ENCODE peak calls at places on chromosome 14, in five cellular contexts. One of them, this sample, is unnamed.

GRCh38 chr14:68789002-68789797 is 3.7 kb downstream of the ZFP36L1 start:
- DNase-seq in CD8-positive, alpha-beta memory T cell: peak
- DNase-seq in substantia nigra: peak
- DNase-seq in cardiac fibroblast: peak
- DNase-seq in RKO: peak
- DNase-seq in this sample: peak

GRCh38 chr14:102683399-102684275 is 91.2 kb downstream of the RCOR1 start:
- DNase-seq in substantia nigra: no peak
- DNase-seq in CD8-positive, alpha-beta memory T cell: no peak
- DNase-seq in cardiac fibroblast: no peak
- DNase-seq in RKO: no peak
- DNase-seq in this sample: no peak

GRCh38 chr14:55373784-55374725 is 37.6 kb downstream of the ATG14 start:
- DNase-seq in CD8-positive, alpha-beta memory T cell: no peak
- DNase-seq in substantia nigra: no peak
- DNase-seq in RKO: peak
- DNase-seq in cardiac fibroblast: peak
- DNase-seq in this sample: peak

GRCh38 chr14:72711936-72712335 is 182.0 kb downstream of the DPF3 start:
- DNase-seq in RKO: no peak
- DNase-seq in CD8-positive, alpha-beta memory T cell: no peak
- DNase-seq in cardiac fibroblast: no peak
- DNase-seq in substantia nigra: no peak
- DNase-seq in this sample: no peak

GRCh38 chr14:76995279-76996035 is 33.1 kb downstream of the IRF2BPL start:
- DNase-seq in substantia nigra: no peak
- DNase-seq in CD8-positive, alpha-beta memory T cell: no peak
- DNase-seq in RKO: no peak
- DNase-seq in cardiac fibroblast: no peak
- DNase-seq in this sample: no peak

GRCh38 chr14:92470215-92470614 is 43.4 kb upstream of the RIN3 start:
- DNase-seq in CD8-positive, alpha-beta memory T cell: no peak
- DNase-seq in RKO: no peak
- DNase-seq in substantia nigra: no peak
- DNase-seq in cardiac fibroblast: no peak
- DNase-seq in this sample: no peak

GRCh38 chr14:71554323-71554722 is 377.9 kb upstream of the RGS6 start:
- DNase-seq in substantia nigra: no peak
- DNase-seq in CD8-positive, alpha-beta memory T cell: no peak
- DNase-seq in cardiac fibroblast: no peak
- DNase-seq in RKO: no peak
- DNase-seq in this sample: no peak

GRCh38 chr14:105387530-105387922 is 10.8 kb upstream of the TEX22 start:
- DNase-seq in CD8-positive, alpha-beta memory T cell: no peak
- DNase-seq in RKO: no peak
- DNase-seq in substantia nigra: no peak
- DNase-seq in cardiac fibroblast: no peak
- DNase-seq in this sample: no peak

GRCh38 chr14:21534576-21534975 is 8.4 kb upstream of the SALL2 start:
- DNase-seq in substantia nigra: no peak
- DNase-seq in cardiac fibroblast: no peak
- DNase-seq in CD8-positive, alpha-beta memory T cell: no peak
- DNase-seq in RKO: no peak
- DNase-seq in this sample: no peak

GRCh38 chr14:78143489-78144145 is 26.6 kb upstream of the NRXN3 start:
- DNase-seq in cardiac fibroblast: no peak
- DNase-seq in RKO: peak
- DNase-seq in CD8-positive, alpha-beta memory T cell: no peak
- DNase-seq in substantia nigra: no peak
- DNase-seq in this sample: no peak

GRCh38 chr14:73325630-73326299 is 88.5 kb downstream of the PAPLN start:
- DNase-seq in substantia nigra: no peak
- DNase-seq in cardiac fibroblast: no peak
- DNase-seq in CD8-positive, alpha-beta memory T cell: no peak
- DNase-seq in RKO: no peak
- DNase-seq in this sample: no peak

GRCh38 chr14:96501383-96501745 is 818 bp upstream of the PAPOLA start:
- DNase-seq in RKO: no peak
- DNase-seq in cardiac fibroblast: no peak
- DNase-seq in CD8-positive, alpha-beta memory T cell: no peak
- DNase-seq in substantia nigra: no peak
- DNase-seq in this sample: no peak

GRCh38 chr14:32087173-32087861 is 10.2 kb downstream of the ARHGAP5 start:
- DNase-seq in CD8-positive, alpha-beta memory T cell: no peak
- DNase-seq in cardiac fibroblast: no peak
- DNase-seq in RKO: peak
- DNase-seq in substantia nigra: no peak
- DNase-seq in this sample: no peak

GRCh38 chr14:52077261-52077984 is 8.6 kb upstream of the NID2 start:
- DNase-seq in substantia nigra: no peak
- DNase-seq in cardiac fibroblast: no peak
- DNase-seq in RKO: no peak
- DNase-seq in CD8-positive, alpha-beta memory T cell: no peak
- DNase-seq in this sample: no peak

GRCh38 chr14:73463411-73463810 is 5.1 kb upstream of the NUMB start:
- DNase-seq in substantia nigra: no peak
- DNase-seq in RKO: peak
- DNase-seq in cardiac fibroblast: peak
- DNase-seq in CD8-positive, alpha-beta memory T cell: no peak
- DNase-seq in this sample: peak